ENCODE peak calls at places on chromosomes 16 and 17, in six cellular contexts. One of them, this sample, is unnamed.

GRCh38 chr17:8611135-8611534 is 19.4 kb downstream of the MYH10 start:
- DNase-seq in endothelial cell of umbilical vein: peak; percentile 22
- DNase-seq in GM12878: no peak
- DNase-seq in HepG2: no peak
- DNase-seq in A549: no peak
- DNase-seq in K562: no peak
- DNase-seq in this sample: no peak

GRCh38 chr17:52831536-52831935 is 673.0 kb upstream of the CA10 start:
- DNase-seq in GM12878: no peak
- DNase-seq in K562: no peak
- DNase-seq in HepG2: no peak
- DNase-seq in A549: no peak
- DNase-seq in endothelial cell of umbilical vein: no peak
- DNase-seq in this sample: no peak

GRCh38 chr16:85484337-85485295 is 128.5 kb upstream of the GSE1 start:
- DNase-seq in A549: no peak
- DNase-seq in GM12878: no peak
- DNase-seq in K562: no peak
- DNase-seq in endothelial cell of umbilical vein: no peak
- DNase-seq in HepG2: no peak
- DNase-seq in this sample: peak; percentile 53

GRCh38 chr16:75065149-75065807 is 51.3 kb downstream of the LDHD start:
- DNase-seq in A549: peak; percentile 33
- DNase-seq in endothelial cell of umbilical vein: no peak
- DNase-seq in K562: peak; percentile 83
- DNase-seq in GM12878: no peak
- DNase-seq in HepG2: no peak
- DNase-seq in this sample: peak; percentile 93

GRCh38 chr17:50604470-50604869 is 30.2 kb upstream of the ABCC3 start:
- DNase-seq in endothelial cell of umbilical vein: peak; percentile 88
- DNase-seq in K562: no peak
- DNase-seq in GM12878: no peak
- DNase-seq in HepG2: no peak
- DNase-seq in A549: no peak
- DNase-seq in this sample: no peak

GRCh38 chr16:66439051-66439730 is 12.1 kb downstream of the BEAN1 start:
- DNase-seq in HepG2: no peak
- DNase-seq in A549: no peak
- DNase-seq in endothelial cell of umbilical vein: no peak
- DNase-seq in GM12878: no peak
- DNase-seq in K562: no peak
- DNase-seq in this sample: no peak

GRCh38 chr17:2054740-2055493 is at the start of gene HIC1:
- DNase-seq in A549: peak; percentile 74
- DNase-seq in GM12878: no peak
- DNase-seq in HepG2: peak; percentile 24
- DNase-seq in K562: peak; percentile 51
- DNase-seq in endothelial cell of umbilical vein: peak; percentile 75
- DNase-seq in this sample: peak; percentile 73

GRCh38 chr16:3971261-3971660 is 90.7 kb upstream of the CREBBP start:
- DNase-seq in HepG2: no peak
- DNase-seq in A549: peak; percentile 32
- DNase-seq in GM12878: peak; percentile 1
- DNase-seq in endothelial cell of umbilical vein: no peak
- DNase-seq in K562: no peak
- DNase-seq in this sample: no peak

GRCh38 chr17:72118588-72119279 is 2.1 kb upstream of the SOX9 start:
- DNase-seq in GM12878: peak; percentile 15
- DNase-seq in endothelial cell of umbilical vein: peak; percentile 37
- DNase-seq in K562: peak; percentile 50
- DNase-seq in A549: peak; percentile 84
- DNase-seq in HepG2: peak; percentile 75
- DNase-seq in this sample: peak; percentile 49

GRCh38 chr17:29412780-29413565 is 22.8 kb downstream of the TAOK1 start:
- DNase-seq in K562: no peak
- DNase-seq in GM12878: no peak
- DNase-seq in endothelial cell of umbilical vein: peak; percentile 80
- DNase-seq in A549: no peak
- DNase-seq in HepG2: no peak
- DNase-seq in this sample: peak; percentile 65

GRCh38 chr17:3914319-3914685 is 2.0 kb downstream of the P2RX1 start:
- DNase-seq in HepG2: no peak
- DNase-seq in endothelial cell of umbilical vein: no peak
- DNase-seq in GM12878: peak; percentile 49
- DNase-seq in A549: no peak
- DNase-seq in K562: no peak
- DNase-seq in this sample: peak; percentile 48

GRCh38 chr16:84608281-84608680 is 9.6 kb downstream of the COTL1 start:
- DNase-seq in A549: no peak
- DNase-seq in endothelial cell of umbilical vein: no peak
- DNase-seq in GM12878: no peak
- DNase-seq in K562: no peak
- DNase-seq in HepG2: no peak
- DNase-seq in this sample: no peak

GRCh38 chr16:20348365-20349185 is 3.9 kb downstream of the UMOD start:
- DNase-seq in GM12878: no peak
- DNase-seq in A549: no peak
- DNase-seq in HepG2: no peak
- DNase-seq in K562: no peak
- DNase-seq in endothelial cell of umbilical vein: no peak
- DNase-seq in this sample: no peak

GRCh38 chr16:48271728-48272127 is 24.4 kb upstream of the ABCC11 start:
- DNase-seq in GM12878: no peak
- DNase-seq in endothelial cell of umbilical vein: no peak
- DNase-seq in HepG2: no peak
- DNase-seq in K562: no peak
- DNase-seq in A549: no peak
- DNase-seq in this sample: no peak

GRCh38 chr16:972316-973002 is 1.7 kb upstream of the LMF1 start:
- DNase-seq in A549: no peak
- DNase-seq in endothelial cell of umbilical vein: no peak
- DNase-seq in K562: no peak
- DNase-seq in GM12878: no peak
- DNase-seq in HepG2: peak; percentile 85
- DNase-seq in this sample: no peak

GRCh38 chr16:22206847-22207714 is 1.0 kb downstream of the EEF2K start:
- DNase-seq in endothelial cell of umbilical vein: peak; percentile 83
- DNase-seq in K562: peak; percentile 70
- DNase-seq in GM12878: peak; percentile 31
- DNase-seq in HepG2: no peak
- DNase-seq in A549: peak; percentile 37
- DNase-seq in this sample: peak; percentile 86

GRCh38 chr17:75835315-75835987 is 8.8 kb downstream of the UNC13D start:
- DNase-seq in A549: no peak
- DNase-seq in HepG2: no peak
- DNase-seq in K562: no peak
- DNase-seq in GM12878: no peak
- DNase-seq in endothelial cell of umbilical vein: no peak
- DNase-seq in this sample: no peak

GRCh38 chr17:38415250-38416194 is 12.7 kb upstream of the ARHGAP23 start:
- DNase-seq in HepG2: peak; percentile 59
- DNase-seq in endothelial cell of umbilical vein: no peak
- DNase-seq in K562: peak; percentile 37
- DNase-seq in A549: peak; percentile 64
- DNase-seq in GM12878: peak; percentile 11
- DNase-seq in this sample: peak; percentile 97

GRCh38 chr17:15655162-15655561 is 28.9 kb downstream of the TRIM16 start:
- DNase-seq in GM12878: no peak
- DNase-seq in HepG2: no peak
- DNase-seq in K562: no peak
- DNase-seq in endothelial cell of umbilical vein: peak; percentile 69
- DNase-seq in A549: no peak
- DNase-seq in this sample: no peak

GRCh38 chr17:74924250-74924948 is at the start of gene OTOP2:
- DNase-seq in A549: no peak
- DNase-seq in GM12878: no peak
- DNase-seq in HepG2: no peak
- DNase-seq in endothelial cell of umbilical vein: no peak
- DNase-seq in K562: no peak
- DNase-seq in this sample: peak; percentile 45

GRCh38 chr16:27305342-27305741 is 8.4 kb upstream of the IL4R start:
- DNase-seq in A549: no peak
- DNase-seq in endothelial cell of umbilical vein: peak; percentile 39
- DNase-seq in K562: no peak
- DNase-seq in GM12878: no peak
- DNase-seq in HepG2: no peak
- DNase-seq in this sample: peak; percentile 48

GRCh38 chr17:64580384-64581307 is 73.9 kb downstream of the CEP95 start:
- DNase-seq in A549: no peak
- DNase-seq in K562: no peak
- DNase-seq in HepG2: no peak
- DNase-seq in endothelial cell of umbilical vein: no peak
- DNase-seq in GM12878: no peak
- DNase-seq in this sample: no peak

GRCh38 chr16:47110939-47111338 is 32.8 kb downstream of the NETO2 start:
- DNase-seq in GM12878: no peak
- DNase-seq in A549: peak; percentile 23
- DNase-seq in K562: peak; percentile 13
- DNase-seq in endothelial cell of umbilical vein: no peak
- DNase-seq in HepG2: peak; percentile 17
- DNase-seq in this sample: peak; percentile 19

DNA sequence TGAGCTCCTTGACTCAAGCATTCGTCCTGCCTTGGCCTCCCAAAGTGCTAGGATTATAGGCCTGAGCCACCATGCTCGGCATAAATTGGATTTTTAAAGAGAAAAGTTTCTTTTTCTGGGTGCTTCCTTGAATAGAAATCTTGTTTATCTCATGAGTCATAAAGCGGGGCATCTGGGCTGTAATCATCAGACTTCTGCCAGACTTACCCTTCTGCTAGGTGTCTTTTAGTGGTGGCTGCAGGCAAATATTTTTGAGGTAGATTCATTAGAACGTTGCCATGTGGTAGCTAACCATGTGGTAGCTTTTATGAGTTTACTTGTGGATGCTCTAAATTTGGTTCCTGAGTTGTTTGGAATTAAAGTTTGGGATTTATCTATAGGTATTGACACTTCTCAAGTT is 13.4 kb downstream of the PGS1 start:
- DNase-seq in HepG2: no peak
- DNase-seq in endothelial cell of umbilical vein: peak; percentile 53
- DNase-seq in GM12878: no peak
- DNase-seq in K562: no peak
- DNase-seq in A549: peak; percentile 42
- DNase-seq in this sample: no peak
- TF ChIP-seq MYC in HepG2: no peak
- TF ChIP-seq MYC in endothelial cell of umbilical vein: no peak
- TF ChIP-seq MYC in GM12878: no peak
- TF ChIP-seq MYC in K562: no peak
- TF ChIP-seq MYC in A549: no peak
- TF ChIP-seq MYC in this sample: no peak

DNA sequence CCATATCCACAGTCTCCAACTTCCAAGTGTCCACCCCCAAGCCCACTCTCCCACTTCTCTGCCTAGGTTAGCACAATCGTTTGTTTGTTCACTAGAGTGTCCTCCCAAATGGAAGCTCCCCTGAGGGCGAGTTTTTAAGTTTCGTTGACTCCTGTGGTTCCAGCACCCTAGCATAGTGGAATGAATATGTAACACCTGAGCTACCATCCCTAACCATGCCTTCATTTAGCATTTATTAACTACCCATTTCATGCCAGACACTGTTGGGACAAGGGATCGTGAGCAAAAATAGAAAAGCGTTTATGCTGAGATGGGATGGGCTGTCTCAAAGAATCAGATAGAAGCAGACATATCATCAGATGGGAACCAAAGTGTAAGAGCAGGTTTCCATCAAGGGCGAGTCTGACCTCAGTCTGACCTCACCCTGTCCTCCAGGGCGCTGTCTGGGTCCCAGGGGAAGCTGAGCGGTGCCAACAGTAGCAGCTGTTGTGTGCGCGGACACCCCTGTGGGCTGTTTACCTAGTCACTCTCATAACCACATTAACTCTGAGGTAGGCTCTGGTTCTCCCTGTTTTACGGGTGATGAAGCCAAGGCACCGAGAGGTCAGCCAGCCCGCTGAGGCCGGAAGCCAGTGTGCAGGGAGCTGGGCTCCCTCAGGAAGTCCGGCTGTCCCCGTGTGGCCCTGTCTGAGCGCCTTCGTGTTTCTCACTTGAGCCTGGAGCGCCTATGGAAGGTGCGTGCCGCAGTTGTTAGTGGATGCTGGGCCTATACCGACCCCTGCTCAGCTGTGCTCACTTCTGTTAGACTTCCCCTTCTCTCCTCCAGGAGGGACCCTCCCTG is 6.2 kb downstream of the CNP start:
- DNase-seq in GM12878: no peak
- DNase-seq in endothelial cell of umbilical vein: no peak
- DNase-seq in K562: no peak
- DNase-seq in HepG2: no peak
- DNase-seq in A549: no peak
- DNase-seq in this sample: no peak
- TF ChIP-seq MYC in GM12878: no peak
- TF ChIP-seq MYC in endothelial cell of umbilical vein: no peak
- TF ChIP-seq MYC in K562: no peak
- TF ChIP-seq MYC in HepG2: no peak
- TF ChIP-seq MYC in A549: no peak
- TF ChIP-seq MYC in this sample: no peak

DNA sequence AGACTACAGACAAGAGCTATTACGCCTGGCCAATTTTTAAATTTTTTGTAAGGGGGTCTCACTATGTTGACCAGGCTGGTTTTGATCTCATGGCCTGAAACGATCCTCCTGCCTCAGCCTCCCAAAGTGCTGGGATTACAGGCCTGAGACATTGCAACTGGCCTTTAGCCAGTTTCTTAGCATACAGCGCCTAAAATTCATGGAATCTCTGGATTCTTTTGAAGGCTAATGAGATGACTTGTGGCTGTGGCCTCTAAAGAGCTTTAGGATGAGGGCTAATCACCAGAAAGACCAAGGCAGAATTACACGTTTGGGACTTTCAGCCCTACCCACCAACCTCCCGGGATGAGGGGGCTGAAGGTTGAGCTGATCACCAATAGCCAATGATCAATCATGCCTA is 34.6 kb downstream of the AKAP10 start:
- DNase-seq in HepG2: no peak
- DNase-seq in K562: no peak
- DNase-seq in A549: no peak
- DNase-seq in endothelial cell of umbilical vein: no peak
- DNase-seq in GM12878: no peak
- DNase-seq in this sample: no peak
- TF ChIP-seq MYC in HepG2: no peak
- TF ChIP-seq MYC in K562: no peak
- TF ChIP-seq MYC in A549: no peak
- TF ChIP-seq MYC in endothelial cell of umbilical vein: no peak
- TF ChIP-seq MYC in GM12878: no peak
- TF ChIP-seq MYC in this sample: no peak

GRCh38 chr17:77177002-77177401 is 36.2 kb downstream of the SEC14L1 start:
- DNase-seq in K562: no peak
- DNase-seq in A549: no peak
- DNase-seq in endothelial cell of umbilical vein: no peak
- DNase-seq in GM12878: no peak
- DNase-seq in HepG2: no peak
- DNase-seq in this sample: no peak

GRCh38 chr17:77180503-77181330 is 39.9 kb downstream of the SEC14L1 start:
- DNase-seq in GM12878: no peak
- DNase-seq in A549: no peak
- DNase-seq in endothelial cell of umbilical vein: no peak
- DNase-seq in HepG2: peak; percentile 87
- DNase-seq in K562: no peak
- DNase-seq in this sample: no peak

GRCh38 chr17:77174928-77175720 is 34.4 kb downstream of the SEC14L1 start:
- DNase-seq in GM12878: no peak
- DNase-seq in K562: no peak
- DNase-seq in HepG2: no peak
- DNase-seq in endothelial cell of umbilical vein: peak; percentile 91
- DNase-seq in A549: no peak
- DNase-seq in this sample: no peak

GRCh38 chr17:77178050-77178449 is 37.3 kb downstream of the SEC14L1 start:
- DNase-seq in HepG2: no peak
- DNase-seq in endothelial cell of umbilical vein: no peak
- DNase-seq in K562: no peak
- DNase-seq in A549: no peak
- DNase-seq in GM12878: no peak
- DNase-seq in this sample: no peak

GRCh38 chr17:77178586-77178985 is 37.8 kb downstream of the SEC14L1 start:
- DNase-seq in endothelial cell of umbilical vein: no peak
- DNase-seq in A549: no peak
- DNase-seq in GM12878: no peak
- DNase-seq in K562: no peak
- DNase-seq in HepG2: no peak
- DNase-seq in this sample: no peak
- TF ChIP-seq MYC in endothelial cell of umbilical vein: no peak
- TF ChIP-seq MYC in A549: no peak
- TF ChIP-seq MYC in GM12878: no peak
- TF ChIP-seq MYC in K562: no peak
- TF ChIP-seq MYC in HepG2: no peak
- TF ChIP-seq MYC in this sample: no peak

This sample was measured in NB4.